ENCODE peak calls at places on chromosomes 12 and 14, in ten cellular contexts. F is A172; U is SW 1271; S is GM12878; V is lower leg skin; N is renal cortical epithelial cell; Y is NCI-H187 treated with DMSO at 0.1 percent for 48 hours; P is HEK293T; X is GM20000; J is effector memory CD8-positive, alpha-beta T cell. T is an unnamed sample.

GRCh38 chr12:2759733-2760132 is 35.0 kb upstream of the FKBP4 start:
- DNase-seq in F (no peak), U (no peak), S (no peak), V (no peak), N (no peak), Y (no peak), P (no peak), X (no peak), J (no peak), T (no peak)

GRCh38 chr14:102893452-102893851 is 29.0 kb upstream of the AMN start:
- DNase-seq in F (no peak), U (no peak), S (peak; percentile 17), V (peak; percentile 59), N (no peak), Y (no peak), P (no peak), X (no peak), J (no peak), T (peak; percentile 90)

GRCh38 chr12:107612508-107612907 is 73.1 kb upstream of the PWP1 start:
- DNase-seq in F (no peak), U (no peak), S (no peak), V (no peak), N (no peak), Y (no peak), P (no peak), X (no peak), J (no peak), T (peak; percentile 9)

GRCh38 chr14:76909266-76909665 is 83.1 kb downstream of the LRRC74A start:
- DNase-seq in F (no peak), U (no peak), S (no peak), V (no peak), N (no peak), Y (no peak), P (no peak), X (no peak), J (no peak), T (no peak)

GRCh38 chr14:75648066-75648838 is 12.4 kb downstream of the ERG28 start:
- DNase-seq in F (peak; percentile 83), U (no peak), S (no peak), V (no peak), N (peak; percentile 97), Y (no peak), P (no peak), X (no peak), J (no peak), T (peak; percentile 98)

GRCh38 chr14:106883218-106883692 is 1356.9 kb downstream of the TMEM121 start:
- DNase-seq in F (no peak), U (no peak), S (no peak), V (no peak), N (no peak), Y (no peak), P (no peak), X (no peak), J (peak; percentile 23), T (no peak)

GRCh38 chr14:65352964-65353530 is 59.5 kb upstream of the FUT8 start:
- DNase-seq in F (peak; percentile 68), U (no peak), S (no peak), V (no peak), N (peak; percentile 83), Y (no peak), P (no peak), X (no peak), J (no peak), T (peak; percentile 63)

GRCh38 chr12:108634225-108634795 is 616 bp upstream of the SELPLG start:
- DNase-seq in F (peak; percentile 85), U (no peak), S (no peak), V (no peak), N (no peak), Y (peak; percentile 66), P (no peak), X (no peak), J (no peak), T (no peak)

GRCh38 chr14:101225116-101225728 is 321.7 kb upstream of the RTL1 start:
- DNase-seq in F (no peak), U (no peak), S (no peak), V (no peak), N (no peak), Y (no peak), P (no peak), X (no peak), J (no peak), T (no peak)

GRCh38 chr12:76470028-76470939 is 89.3 kb downstream of the OSBPL8 start:
- DNase-seq in F (peak; percentile 78), U (no peak), S (peak; percentile 25), V (no peak), N (peak; percentile 92), Y (no peak), P (peak; percentile 14), X (peak; percentile 29), J (no peak), T (peak; percentile 85)

GRCh38 chr14:94612174-94612573 is at the start of gene SERPINA3:
- DNase-seq in F (no peak), U (no peak), S (no peak), V (no peak), N (peak; percentile 78), Y (no peak), P (no peak), X (no peak), J (no peak), T (no peak)

GRCh38 chr12:115008951-115009350 is 325.0 kb upstream of the TBX3 start:
- DNase-seq in F (no peak), U (no peak), S (peak; percentile 11), V (no peak), N (no peak), Y (no peak), P (no peak), X (peak; percentile 21), J (no peak), T (no peak)

GRCh38 chr14:74932401-74932901 is 9.4 kb upstream of the RPS6KL1 start:
- DNase-seq in F (no peak), U (no peak), S (no peak), V (peak; percentile 51), N (no peak), Y (no peak), P (no peak), X (no peak), J (no peak), T (no peak)

GRCh38 chr12:59182660-59183455 is 262.6 kb upstream of the LRIG3 start:
- DNase-seq in F (no peak), U (no peak), S (no peak), V (no peak), N (no peak), Y (no peak), P (no peak), X (no peak), J (no peak), T (no peak)

GRCh38 chr12:131121705-131122405 is 168.1 kb downstream of the ADGRD1 start:
- DNase-seq in F (peak; percentile 15), U (no peak), S (no peak), V (no peak), N (no peak), Y (no peak), P (no peak), X (no peak), J (no peak), T (no peak)

GRCh38 chr14:54570651-54571415 is 3.9 kb downstream of the SAMD4A start:
- DNase-seq in F (peak; percentile 56), U (peak; percentile 53), S (no peak), V (no peak), N (peak; percentile 94), Y (no peak), P (no peak), X (no peak), J (no peak), T (peak; percentile 83)

GRCh38 chr12:47733142-47733541 is 7.9 kb upstream of the ENDOU start:
- DNase-seq in F (no peak), U (no peak), S (no peak), V (no peak), N (no peak), Y (no peak), P (no peak), X (no peak), J (no peak), T (no peak)

GRCh38 chr12:47717443-47718193 is 7.7 kb downstream of the ENDOU start:
- DNase-seq in F (peak; percentile 51), U (no peak), S (no peak), V (peak; percentile 81), N (peak; percentile 69), Y (no peak), P (peak; percentile 92), X (peak; percentile 60), J (peak; percentile 26), T (peak; percentile 94)

GRCh38 chr12:110224379-110225304 is 56.4 kb upstream of the ATP2A2 start:
- DNase-seq in F (peak; percentile 55), U (peak; percentile 5), S (no peak), V (peak; percentile 54), N (peak; percentile 81), Y (no peak), P (no peak), X (no peak), J (no peak), T (peak; percentile 87)

GRCh38 chr12:112331891-112332290 is 50.3 kb downstream of the HECTD4 start:
- DNase-seq in F (no peak), U (no peak), S (no peak), V (no peak), N (no peak), Y (no peak), P (no peak), X (no peak), J (no peak), T (no peak)

GRCh38 chr12:17020765-17021164 is 414.8 kb upstream of the LMO3 start:
- DNase-seq in F (no peak), U (no peak), S (no peak), V (no peak), N (no peak), Y (no peak), P (no peak), X (no peak), J (no peak), T (no peak)

GRCh38 chr14:101903111-101903561 is 61.2 kb upstream of the DYNC1H1 start:
- DNase-seq in F (no peak), U (no peak), S (no peak), V (no peak), N (no peak), Y (no peak), P (no peak), X (no peak), J (no peak), T (no peak)

GRCh38 chr14:57933363-57933762 is 67.5 kb upstream of the SLC35F4 start:
- DNase-seq in F (no peak), U (no peak), S (no peak), V (no peak), N (peak; percentile 64), Y (no peak), P (no peak), X (no peak), J (no peak), T (no peak)

GRCh38 chr14:67240168-67240932 is 885 bp upstream of the PALS1 start:
- DNase-seq in F (no peak), U (no peak), S (no peak), V (peak; percentile 56), N (peak; percentile 37), Y (no peak), P (peak; percentile 17), X (peak; percentile 16), J (peak; percentile 15), T (peak; percentile 63)

GRCh38 chr14:29282169-29282568 is 515.6 kb downstream of the FOXG1 start:
- DNase-seq in F (no peak), U (no peak), S (no peak), V (no peak), N (no peak), Y (no peak), P (no peak), X (no peak), J (no peak), T (peak; percentile 47)

GRCh38 chr12:3233813-3234212 is 156.6 kb downstream of the TSPAN9 start:
- DNase-seq in F (no peak), U (no peak), S (no peak), V (no peak), N (no peak), Y (no peak), P (no peak), X (no peak), J (no peak), T (no peak)

GRCh38 chr12:24911284-24911791 is 37.6 kb downstream of the BCAT1 start:
- DNase-seq in F (peak; percentile 37), U (no peak), S (no peak), V (no peak), N (peak; percentile 70), Y (no peak), P (no peak), X (no peak), J (no peak), T (peak; percentile 84)

GRCh38 chr14:71675902-71676291 is 256.3 kb upstream of the RGS6 start:
- DNase-seq in F (no peak), U (no peak), S (no peak), V (no peak), N (no peak), Y (no peak), P (no peak), X (no peak), J (no peak), T (peak; percentile 21)